ENCODE peak calls at places on chromosome X, in six cellular contexts. Q is body of pancreas, D is PC-9, Z is neuronal stem cell, C is stomach, T is PC-3. G is an unnamed sample.
A peak's percentile ranks its signal among the peaks of the same experiment; 100 is the strongest.

GRCh38 chrX:47297874-47298273 is 65.1 kb downstream of the USP11 start:
- DNase-seq in T (peak; percentile 92), Z (no peak), C (peak; percentile 51), D (peak; percentile 80), Q (peak; percentile 21), G (no peak)

GRCh38 chrX:2500091-2500680 is 590 bp downstream of the DHRSX start:
- DNase-seq in C (peak; percentile 30), D (no peak), Z (no peak), T (peak; percentile 52), Q (peak; percentile 36), G (peak; percentile 9)

GRCh38 chrX:69289046-69289838 is 124.0 kb upstream of the PJA1 start:
- DNase-seq in C (no peak), Z (no peak), D (no peak), Q (no peak), T (no peak), G (no peak)

GRCh38 chrX:106894392-106894909 is 8.7 kb downstream of the RIPPLY1 start:
- DNase-seq in Q (peak; percentile 73), C (peak; percentile 56), Z (peak; percentile 40), T (peak; percentile 82), D (peak; percentile 68), G (peak; percentile 69)

GRCh38 chrX:134548257-134548732 is 88.3 kb downstream of the HPRT1 start:
- DNase-seq in C (no peak), Z (no peak), T (peak; percentile 21), D (peak; percentile 43), Q (no peak), G (peak; percentile 65)

GRCh38 chrX:8868070-8868795 is 67.0 kb upstream of the FAM9A start:
- DNase-seq in D (peak; percentile 89), Z (no peak), C (no peak), Q (no peak), T (peak; percentile 92), G (no peak)

GRCh38 chrX:48945517-48946348 is 11.7 kb downstream of the OTUD5 start:
- DNase-seq in C (peak; percentile 58), D (no peak), Z (no peak), Q (peak; percentile 65), T (peak; percentile 53), G (peak; percentile 78)

GRCh38 chrX:56600141-56600540 is 36.7 kb downstream of the UBQLN2 start:
- DNase-seq in C (no peak), Z (no peak), D (no peak), T (no peak), Q (no peak), G (no peak)

GRCh38 chrX:44872817-44873414 is at the start of gene KDM6A:
- DNase-seq in D (peak; percentile 80), Z (peak; percentile 92), C (peak; percentile 100), T (peak; percentile 95), Q (peak; percentile 100), G (peak; percentile 96)

GRCh38 chrX:24846551-24847170 is 152.9 kb downstream of the POLA1 start:
- DNase-seq in Z (no peak), D (no peak), T (no peak), Q (no peak), C (no peak), G (peak; percentile 69)

GRCh38 chrX:80766916-80767315 is 42.8 kb downstream of the BRWD3 start:
- DNase-seq in T (no peak), Z (no peak), Q (no peak), C (no peak), D (no peak), G (no peak)

GRCh38 chrX:131918839-131919238 is 104.3 kb upstream of the STK26 start:
- DNase-seq in T (no peak), Q (no peak), D (peak; percentile 55), Z (no peak), C (no peak), G (no peak)

GRCh38 chrX:36963069-36963808 is 44.9 kb upstream of the FAM47C start:
- DNase-seq in D (no peak), C (no peak), Q (peak; percentile 31), Z (no peak), T (no peak), G (no peak)
- H3K4me3 ChIP-seq in D (no peak overlapping the region), C (peak overlapping the region; percentile 27), Q (no peak overlapping the region), Z (no peak overlapping the region), T (no peak overlapping the region), G (no peak overlapping the region)

GRCh38 chrX:153303276-153304262 is 18.0 kb downstream of the PNMA6F start:
- DNase-seq in Z (no peak), Q (no peak), D (no peak), C (no peak), T (no peak), G (no peak)

GRCh38 chrX:153304988-153305736 is 16.4 kb downstream of the PNMA6F start:
- DNase-seq in D (no peak), Q (no peak), C (no peak), Z (no peak), T (no peak), G (no peak)

GRCh38 chrX:153307546-153308175 is 13.9 kb downstream of the PNMA6F start:
- DNase-seq in C (no peak), Z (no peak), T (no peak), D (no peak), Q (no peak), G (no peak)

GRCh38 chrX:153306527-153307115 is 14.9 kb downstream of the PNMA6F start:
- DNase-seq in Z (no peak), C (no peak), T (no peak), D (no peak), Q (no peak), G (no peak)

GRCh38 chrX:153305941-153306464 is 15.6 kb downstream of the PNMA6F start:
- DNase-seq in C (no peak), Q (no peak), D (peak; percentile 44), Z (no peak), T (peak; percentile 6), G (no peak)
- H3K9me3 ChIP-seq in C (no peaks in the 10 kb centered on the region), Q (no peaks in the 10 kb centered on the region), D (no peaks in the 10 kb centered on the region), Z (no peaks in the 10 kb centered on the region), T (no peaks in the 10 kb centered on the region), G (no peaks in the 10 kb centered on the region)

GRCh38 chrX:71254092-71254941 is at the start of gene ZMYM3:
- DNase-seq in D (peak; percentile 72), Z (peak; percentile 74), Q (peak; percentile 90), T (peak; percentile 85), C (peak; percentile 86), G (peak; percentile 96)
- H3K4me3 ChIP-seq in D (peak within 1 kb of the TSS; percentile 87), Z (peak within 1 kb of the TSS; percentile 75), Q (peak within 1 kb of the TSS; percentile 27), T (peak within 1 kb of the TSS; percentile 99), C (peak within 1 kb of the TSS; percentile 77), G (peak within 1 kb of the TSS; percentile 99)

DNA sequence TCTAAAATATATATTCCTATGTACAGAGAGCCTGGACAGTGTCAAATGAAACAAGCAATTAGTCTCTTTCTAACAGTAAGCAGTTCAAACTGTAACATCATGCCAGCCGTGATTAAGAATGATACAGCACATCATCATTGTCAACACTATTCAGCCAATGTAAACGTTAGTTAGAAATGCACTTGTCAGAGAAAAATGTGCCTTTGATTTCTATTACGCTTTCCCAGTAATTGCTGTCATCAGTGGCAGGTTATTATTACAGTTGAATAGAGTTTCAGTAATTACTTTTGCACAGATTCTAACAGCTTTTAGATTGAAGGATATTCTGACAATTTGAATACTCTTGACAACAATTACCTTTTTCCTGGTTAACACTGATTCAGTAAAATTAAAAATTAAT is 1007.1 kb downstream of the SH3BGRL start:
- DNase-seq in C (no peak), Z (no peak), D (no peak), T (no peak), Q (no peak), G (no peak)
- H3K9me3 ChIP-seq in C (peaks cover 6% of the 10 kb centered on the region), Z (no peaks in the 10 kb centered on the region), D (no peaks in the 10 kb centered on the region), T (no peaks in the 10 kb centered on the region), Q (no peaks in the 10 kb centered on the region), G (no peaks in the 10 kb centered on the region)